ENCODE peak calls at places on chromosomes 7 and 10, in seven cellular contexts. W is A549, I is IMR-90, X is mucosa of descending colon, V is NCI-H510A, E is fibroblast of the aortic adventitia, T is body of pancreas. L is an unnamed sample.

GRCh38 chr10:13399752-13400151 is 51.7 kb upstream of the SEPHS1 start:
- DNase-seq in W (no peak), I (no peak), X (no peak), V (no peak), E (no peak), T (no peak), L (no peak)

GRCh38 chr7:31648288-31648687 is 38.7 kb upstream of the PPP1R17 start:
- DNase-seq in W (no peak), I (peak; percentile 1), X (no peak), V (no peak), E (no peak), T (no peak), L (no peak)

GRCh38 chr10:8033812-8034665 is 20.4 kb upstream of the GATA3 start:
- DNase-seq in W (no peak), I (no peak), X (no peak), V (no peak), E (no peak), T (no peak), L (no peak)

GRCh38 chr7:158784270-158784669 is 45.0 kb downstream of the ESYT2 start:
- DNase-seq in W (no peak), I (no peak), X (no peak), V (no peak), E (no peak), T (no peak), L (no peak)

GRCh38 chr7:4681922-4682620 is at the start of gene FOXK1:
- DNase-seq in W (peak; percentile 46), I (peak; percentile 65), X (peak; percentile 84), V (peak; percentile 48), E (peak; percentile 61), T (peak; percentile 78), L (peak; percentile 88)

GRCh38 chr7:150901160-150902035 is 49.1 kb downstream of the AOC1 start:
- DNase-seq in W (no peak), I (no peak), X (peak; percentile 79), V (no peak), E (no peak), T (peak; percentile 41), L (no peak)

GRCh38 chr7:101299511-101300464 is 21.8 kb downstream of the IFT22 start:
- DNase-seq in W (no peak), I (no peak), X (peak; percentile 39), V (no peak), E (no peak), T (no peak), L (no peak)

GRCh38 chr10:117248700-117249465 is 8.0 kb downstream of the SLC18A2 start:
- DNase-seq in W (no peak), I (no peak), X (no peak), V (no peak), E (peak; percentile 3), T (no peak), L (no peak)

GRCh38 chr10:58856508-58857240 is 319.8 kb upstream of the PHYHIPL start:
- DNase-seq in W (peak; percentile 87), I (peak; percentile 96), X (no peak), V (no peak), E (peak; percentile 97), T (peak; percentile 42), L (no peak)

GRCh38 chr10:34727595-34728033 is 87.5 kb downstream of the PARD3 start:
- DNase-seq in W (no peak), I (no peak), X (no peak), V (no peak), E (peak; percentile 52), T (peak; percentile 39), L (no peak)

GRCh38 chr10:97332586-97333350 is 1.8 kb downstream of the FRAT2 start:
- DNase-seq in W (no peak), I (peak; percentile 87), X (no peak), V (no peak), E (peak; percentile 77), T (peak; percentile 60), L (peak; percentile 50)

GRCh38 chr7:99643464-99643863 is 26.7 kb downstream of the ZSCAN25 start:
- DNase-seq in W (no peak), I (no peak), X (no peak), V (no peak), E (no peak), T (no peak), L (no peak)

GRCh38 chr7:155764432-155764798 is 47.8 kb downstream of the SHH start:
- DNase-seq in W (no peak), I (no peak), X (no peak), V (no peak), E (no peak), T (no peak), L (no peak)

GRCh38 chr10:119270893-119271361 is 63.6 kb downstream of the GRK5 start:
- DNase-seq in W (peak; percentile 50), I (peak; percentile 51), X (peak; percentile 90), V (no peak), E (peak; percentile 97), T (peak; percentile 65), L (peak; percentile 66)

GRCh38 chr7:86932038-86932512 is 127.4 kb downstream of the ELAPOR2 start:
- DNase-seq in W (no peak), I (peak; percentile 60), X (no peak), V (no peak), E (peak; percentile 97), T (no peak), L (no peak)

GRCh38 chr10:100377830-100378229 is 30.8 kb downstream of the SCD start:
- DNase-seq in W (no peak), I (no peak), X (no peak), V (no peak), E (no peak), T (no peak), L (no peak)

GRCh38 chr10:21675157-21675796 is 141.2 kb downstream of the MLLT10 start:
- DNase-seq in W (peak; percentile 40), I (peak; percentile 29), X (no peak), V (no peak), E (peak; percentile 33), T (peak; percentile 39), L (peak; percentile 54)

GRCh38 chr7:16684935-16685334 is 39.0 kb downstream of the BZW2 start:
- DNase-seq in W (no peak), I (no peak), X (no peak), V (no peak), E (no peak), T (no peak), L (no peak)

GRCh38 chr10:114930320-114930719 is 7.7 kb upstream of the TRUB1 start:
- DNase-seq in W (no peak), I (no peak), X (no peak), V (no peak), E (no peak), T (no peak), L (no peak)

GRCh38 chr7:132392713-132393112 is 183.6 kb downstream of the PLXNA4 start:
- DNase-seq in W (no peak), I (no peak), X (no peak), V (no peak), E (no peak), T (no peak), L (no peak)

GRCh38 chr7:103114576-103115008 is 34.3 kb downstream of the NAPEPLD start:
- DNase-seq in W (no peak), I (no peak), X (no peak), V (no peak), E (no peak), T (no peak), L (no peak)